ENCODE peak calls at places on chromosome 6, in six cellular contexts. M, I, V, L, X and E are unnamed samples.

GRCh38 chr6:4091926-4092325 is 13.0 kb upstream of the FAM217A start:
- DNase-seq in M (no peak), I (no peak), V (no peak), L (no peak), X (no peak), E (no peak)

GRCh38 chr6:1022719-1023118 is 289.2 kb upstream of the FOXQ1 start:
- DNase-seq in M (no peak), I (no peak), V (no peak), L (no peak), X (no peak), E (no peak)

GRCh38 chr6:67640462-67640861 is 994.6 kb upstream of the ADGRB3 start:
- DNase-seq in M (no peak), I (no peak), V (no peak), L (no peak), X (no peak), E (no peak)

GRCh38 chr6:134424131-134424794 is 106.4 kb upstream of the SGK1 start:
- DNase-seq in M (no peak), I (no peak), V (no peak), L (no peak), X (peak), E (no peak)

GRCh38 chr6:75202676-75203131 is 3.1 kb downstream of the COL12A1 start:
- DNase-seq in M (no peak), I (no peak), V (no peak), L (no peak), X (peak), E (no peak)

GRCh38 chr6:36241728-36242127 is 28.1 kb upstream of the PNPLA1 start:
- DNase-seq in M (no peak), I (no peak), V (no peak), L (no peak), X (peak), E (no peak)

GRCh38 chr6:39835856-39836442 is 43.8 kb downstream of the DAAM2 start:
- DNase-seq in M (no peak), I (no peak), V (no peak), L (no peak), X (peak), E (no peak)

GRCh38 chr6:161327360-161327953 is 53.6 kb upstream of the AGPAT4 start:
- DNase-seq in M (no peak), I (no peak), V (no peak), L (no peak), X (no peak), E (no peak)

GRCh38 chr6:11538049-11538798 is 675 bp downstream of the TMEM170B start:
- DNase-seq in M (peak), I (peak), V (peak), L (peak), X (peak), E (peak)

GRCh38 chr6:44255848-44256247 is 1.5 kb downstream of the SLC35B2 start:
- DNase-seq in M (no peak), I (no peak), V (no peak), L (peak), X (no peak), E (no peak)